ENCODE peak calls at places on chromosomes 5 and 9, in four cellular contexts. W is left ventricle myocardium inferior, Y is small intestine, U is GM23338. Z is an unnamed sample.

GRCh38 chr9:109968702-109969450 is 188.9 kb downstream of the PALM2AKAP2 start:
- DNase-seq in W (no peak), Y (no peak), U (peak; percentile 60), Z (peak; percentile 58)

GRCh38 chr9:115104908-115105307 is 13.0 kb downstream of the TNC start:
- DNase-seq in W (no peak), Y (no peak), U (no peak), Z (no peak)

GRCh38 chr5:142981886-142982820 is 212.0 kb downstream of the ARHGAP26 start:
- DNase-seq in W (peak; percentile 84), Y (peak; percentile 95), U (peak; percentile 49), Z (peak; percentile 59)

GRCh38 chr5:166639151-166639550 is 1652.3 kb upstream of the WWC1 start:
- DNase-seq in W (no peak), Y (no peak), U (no peak), Z (no peak)

GRCh38 chr5:17185776-17186175 is 31.7 kb upstream of the BASP1 start:
- DNase-seq in W (peak; percentile 45), Y (no peak), U (no peak), Z (no peak)

GRCh38 chr5:173499471-173500212 is 116.8 kb downstream of the BOD1 start:
- DNase-seq in W (peak; percentile 55), Y (no peak), U (no peak), Z (no peak)

GRCh38 chr5:120678279-120678678 is 214.2 kb downstream of the PRR16 start:
- DNase-seq in W (no peak), Y (no peak), U (no peak), Z (no peak)

GRCh38 chr5:154753792-154754191 is 1.4 kb upstream of the LARP1 start:
- DNase-seq in W (peak; percentile 61), Y (no peak), U (no peak), Z (peak; percentile 53)

GRCh38 chr5:132759114-132760042 is 12.2 kb downstream of the CCNI2 start:
- DNase-seq in W (no peak), Y (no peak), U (no peak), Z (peak; percentile 36)

GRCh38 chr5:41883940-41884339 is 13.7 kb upstream of the OXCT1 start:
- DNase-seq in W (no peak), Y (no peak), U (no peak), Z (no peak)

GRCh38 chr5:110177729-110178128 is 488.0 kb downstream of the MAN2A1 start:
- DNase-seq in W (no peak), Y (no peak), U (no peak), Z (no peak)

GRCh38 chr9:129174102-129174723 is 3.8 kb downstream of the IER5L start:
- DNase-seq in W (peak; percentile 93), Y (peak; percentile 85), U (peak; percentile 84), Z (peak; percentile 89)

GRCh38 chr9:73080110-73080683 is 71.5 kb upstream of the ANXA1 start:
- DNase-seq in W (no peak), Y (no peak), U (peak; percentile 43), Z (no peak)

GRCh38 chr9:71990466-71990865 is 69.9 kb downstream of the C9orf57 start:
- DNase-seq in W (no peak), Y (no peak), U (no peak), Z (no peak)